ENCODE peak calls at places on chromosome 1, in six cellular contexts. Z is left cardiac atrium, G is PC-3, O is B cell, R is pancreas, T is tibial nerve. C is an unnamed sample.

GRCh38 chr1:116232989-116233514 is 121.9 kb downstream of the MAB21L3 start:
- DNase-seq in G (no peak), Z (no peak), T (no peak), R (peak), O (no peak), C (no peak)

GRCh38 chr1:43982798-43983197 is 3.8 kb downstream of the B4GALT2 start:
- DNase-seq in R (no peak), G (no peak), T (no peak), Z (no peak), O (no peak), C (no peak)

GRCh38 chr1:155181371-155182051 is 7.9 kb downstream of the TRIM46 start:
- DNase-seq in Z (peak), O (no peak), G (no peak), T (no peak), R (peak), C (no peak)

GRCh38 chr1:100626397-100626796 is 88.5 kb downstream of the GPR88 start:
- DNase-seq in G (peak), O (no peak), R (no peak), Z (no peak), T (no peak), C (no peak)

GRCh38 chr1:221022331-221022730 is 143.1 kb downstream of the HLX start:
- DNase-seq in T (no peak), R (no peak), G (peak), Z (no peak), O (no peak), C (peak)

GRCh38 chr1:87615917-87616316 is 287.2 kb downstream of the LMO4 start:
- DNase-seq in T (no peak), G (no peak), Z (no peak), R (no peak), O (no peak), C (no peak)

GRCh38 chr1:243798726-243799125 is 51.3 kb downstream of the AKT3 start:
- DNase-seq in T (no peak), Z (no peak), R (no peak), O (no peak), G (peak), C (peak)

GRCh38 chr1:29519108-29519507 is 282.8 kb downstream of the PTPRU start:
- DNase-seq in Z (no peak), T (no peak), O (no peak), G (no peak), R (no peak), C (no peak)

GRCh38 chr1:229664133-229664689 is 38.2 kb downstream of the URB2 start:
- DNase-seq in T (no peak), Z (peak), O (peak), G (no peak), R (no peak), C (no peak)

GRCh38 chr1:110489406-110489805 is 29.6 kb downstream of the KCNA10 start:
- DNase-seq in Z (no peak), G (no peak), R (no peak), O (no peak), T (no peak), C (no peak)

GRCh38 chr1:216119600-216119999 is 303.6 kb downstream of the USH2A start:
- DNase-seq in R (no peak), G (peak), T (no peak), Z (no peak), O (no peak), C (peak)

GRCh38 chr1:36377776-36378175 is 7.9 kb downstream of the STK40 start:
- DNase-seq in O (no peak), Z (no peak), T (no peak), G (no peak), R (no peak), C (no peak)